ENCODE peak calls at places on chromosomes 3 and 15, in ten cellular contexts. One of them, this sample, is unnamed.

GRCh38 chr3:13480340-13481318 is 523 bp downstream of the HDAC11 start:
- DNase-seq in ovary: peak; percentile 68
- DNase-seq in esophagus squamous epithelium: no peak
- DNase-seq in A549: no peak
- DNase-seq in thyroid gland: peak; percentile 55
- DNase-seq in breast epithelium: no peak
- DNase-seq in HepG2: no peak
- DNase-seq in esophagus muscularis mucosa: no peak
- DNase-seq in IMR-90: peak; percentile 10
- DNase-seq in uterus: peak; percentile 29
- DNase-seq in this sample: no peak

GRCh38 chr3:161161603-161162002 is 56.5 kb upstream of the B3GALNT1 start:
- DNase-seq in IMR-90: no peak
- DNase-seq in esophagus muscularis mucosa: no peak
- DNase-seq in ovary: no peak
- DNase-seq in uterus: no peak
- DNase-seq in HepG2: no peak
- DNase-seq in A549: no peak
- DNase-seq in esophagus squamous epithelium: no peak
- DNase-seq in thyroid gland: no peak
- DNase-seq in breast epithelium: no peak
- DNase-seq in this sample: no peak

GRCh38 chr3:46734773-46735172 is 17.1 kb upstream of the PRSS50 start:
- DNase-seq in HepG2: no peak
- DNase-seq in uterus: no peak
- DNase-seq in esophagus squamous epithelium: no peak
- DNase-seq in ovary: no peak
- DNase-seq in IMR-90: no peak
- DNase-seq in thyroid gland: no peak
- DNase-seq in esophagus muscularis mucosa: peak; percentile 77
- DNase-seq in A549: no peak
- DNase-seq in breast epithelium: no peak
- DNase-seq in this sample: no peak

GRCh38 chr3:138118863-138119766 is 3.7 kb upstream of the DZIP1L start:
- DNase-seq in HepG2: peak; percentile 70
- DNase-seq in esophagus muscularis mucosa: no peak
- DNase-seq in A549: peak; percentile 63
- DNase-seq in uterus: peak; percentile 79
- DNase-seq in breast epithelium: peak; percentile 62
- DNase-seq in esophagus squamous epithelium: no peak
- DNase-seq in ovary: peak; percentile 78
- DNase-seq in thyroid gland: peak; percentile 77
- DNase-seq in IMR-90: peak; percentile 73
- DNase-seq in this sample: peak; percentile 68

GRCh38 chr15:41465822-41466421 is 27.8 kb upstream of the ITPKA start:
- DNase-seq in ovary: no peak
- DNase-seq in esophagus squamous epithelium: no peak
- DNase-seq in HepG2: peak; percentile 50
- DNase-seq in thyroid gland: no peak
- DNase-seq in IMR-90: peak; percentile 74
- DNase-seq in uterus: no peak
- DNase-seq in A549: peak; percentile 56
- DNase-seq in esophagus muscularis mucosa: no peak
- DNase-seq in breast epithelium: no peak
- DNase-seq in this sample: no peak

GRCh38 chr3:45092132-45093031 is 53.8 kb downstream of the CDCP1 start:
- DNase-seq in esophagus muscularis mucosa: no peak
- DNase-seq in ovary: no peak
- DNase-seq in HepG2: no peak
- DNase-seq in esophagus squamous epithelium: no peak
- DNase-seq in IMR-90: peak; percentile 76
- DNase-seq in thyroid gland: no peak
- DNase-seq in uterus: peak; percentile 79
- DNase-seq in breast epithelium: no peak
- DNase-seq in A549: peak; percentile 72
- DNase-seq in this sample: no peak

GRCh38 chr15:69225355-69226027 is 65.1 kb downstream of the GLCE start:
- DNase-seq in A549: peak; percentile 55
- DNase-seq in esophagus squamous epithelium: no peak
- DNase-seq in thyroid gland: no peak
- DNase-seq in IMR-90: peak; percentile 67
- DNase-seq in uterus: no peak
- DNase-seq in HepG2: peak; percentile 49
- DNase-seq in esophagus muscularis mucosa: no peak
- DNase-seq in ovary: no peak
- DNase-seq in breast epithelium: no peak
- DNase-seq in this sample: no peak

GRCh38 chr15:60972866-60973265 is 256.2 kb downstream of the RORA start:
- DNase-seq in esophagus squamous epithelium: no peak
- DNase-seq in IMR-90: peak; percentile 93
- DNase-seq in thyroid gland: no peak
- DNase-seq in HepG2: no peak
- DNase-seq in A549: no peak
- DNase-seq in ovary: no peak
- DNase-seq in esophagus muscularis mucosa: no peak
- DNase-seq in breast epithelium: no peak
- DNase-seq in uterus: no peak
- DNase-seq in this sample: no peak

GRCh38 chr3:87426916-87427315 is 150.5 kb upstream of the POU1F1 start:
- DNase-seq in uterus: no peak
- DNase-seq in thyroid gland: no peak
- DNase-seq in breast epithelium: no peak
- DNase-seq in IMR-90: no peak
- DNase-seq in ovary: no peak
- DNase-seq in HepG2: no peak
- DNase-seq in esophagus squamous epithelium: no peak
- DNase-seq in A549: peak; percentile 7
- DNase-seq in esophagus muscularis mucosa: no peak
- DNase-seq in this sample: no peak

GRCh38 chr3:20552605-20553275 is 366.7 kb upstream of the SGO1 start:
- DNase-seq in breast epithelium: no peak
- DNase-seq in thyroid gland: no peak
- DNase-seq in HepG2: no peak
- DNase-seq in esophagus squamous epithelium: no peak
- DNase-seq in uterus: no peak
- DNase-seq in esophagus muscularis mucosa: no peak
- DNase-seq in ovary: no peak
- DNase-seq in IMR-90: no peak
- DNase-seq in A549: no peak
- DNase-seq in this sample: peak; percentile 45

GRCh38 chr3:187027531-187027936 is 97.2 kb downstream of the ST6GAL1 start:
- DNase-seq in esophagus muscularis mucosa: no peak
- DNase-seq in IMR-90: no peak
- DNase-seq in ovary: no peak
- DNase-seq in breast epithelium: no peak
- DNase-seq in A549: no peak
- DNase-seq in HepG2: no peak
- DNase-seq in uterus: no peak
- DNase-seq in esophagus squamous epithelium: no peak
- DNase-seq in thyroid gland: peak; percentile 32
- DNase-seq in this sample: no peak
- TF ChIP-seq POLR2A in esophagus muscularis mucosa: no peak
- TF ChIP-seq POLR2A in IMR-90: no peak
- TF ChIP-seq POLR2A in ovary: no peak
- TF ChIP-seq POLR2A in breast epithelium: no peak
- TF ChIP-seq POLR2A in A549: no peak
- TF ChIP-seq POLR2A in HepG2: no peak
- TF ChIP-seq POLR2A in uterus: no peak
- TF ChIP-seq POLR2A in esophagus squamous epithelium: no peak
- TF ChIP-seq POLR2A in thyroid gland: no peak
- TF ChIP-seq POLR2A in this sample: no peak

GRCh38 chr15:67521770-67522568 is 1.0 kb downstream of the C15orf61 start:
- DNase-seq in esophagus muscularis mucosa: no peak
- DNase-seq in ovary: no peak
- DNase-seq in IMR-90: peak; percentile 51
- DNase-seq in breast epithelium: no peak
- DNase-seq in uterus: no peak
- DNase-seq in HepG2: no peak
- DNase-seq in A549: peak; percentile 8
- DNase-seq in esophagus squamous epithelium: no peak
- DNase-seq in thyroid gland: peak; percentile 11
- DNase-seq in this sample: no peak

GRCh38 chr15:67523337-67523736 is 2.4 kb downstream of the C15orf61 start:
- DNase-seq in esophagus muscularis mucosa: no peak
- DNase-seq in esophagus squamous epithelium: no peak
- DNase-seq in ovary: no peak
- DNase-seq in breast epithelium: no peak
- DNase-seq in A549: no peak
- DNase-seq in HepG2: no peak
- DNase-seq in uterus: no peak
- DNase-seq in IMR-90: no peak
- DNase-seq in thyroid gland: no peak
- DNase-seq in this sample: no peak

GRCh38 chr15:67520976-67521769 is at the start of gene C15orf61:
- DNase-seq in thyroid gland: peak; percentile 93
- DNase-seq in esophagus squamous epithelium: peak; percentile 13
- DNase-seq in esophagus muscularis mucosa: peak; percentile 93
- DNase-seq in A549: peak; percentile 89
- DNase-seq in uterus: peak; percentile 79
- DNase-seq in HepG2: peak; percentile 83
- DNase-seq in IMR-90: peak; percentile 75
- DNase-seq in ovary: peak; percentile 91
- DNase-seq in breast epithelium: peak; percentile 90
- DNase-seq in this sample: peak; percentile 91

GRCh38 chr15:67524235-67524634 is 3.3 kb downstream of the C15orf61 start:
- DNase-seq in uterus: no peak
- DNase-seq in HepG2: no peak
- DNase-seq in thyroid gland: no peak
- DNase-seq in esophagus squamous epithelium: no peak
- DNase-seq in esophagus muscularis mucosa: no peak
- DNase-seq in IMR-90: no peak
- DNase-seq in A549: no peak
- DNase-seq in ovary: no peak
- DNase-seq in breast epithelium: no peak
- DNase-seq in this sample: no peak

GRCh38 chr15:67520276-67520975 is 505 bp upstream of the C15orf61 start:
- DNase-seq in IMR-90: peak; percentile 7
- DNase-seq in esophagus squamous epithelium: no peak
- DNase-seq in ovary: no peak
- DNase-seq in HepG2: no peak
- DNase-seq in A549: no peak
- DNase-seq in breast epithelium: no peak
- DNase-seq in uterus: no peak
- DNase-seq in esophagus muscularis mucosa: no peak
- DNase-seq in thyroid gland: no peak
- DNase-seq in this sample: no peak
- TF ChIP-seq POLR2A in IMR-90: no peak
- TF ChIP-seq POLR2A in esophagus squamous epithelium: no peak
- TF ChIP-seq POLR2A in ovary: no peak
- TF ChIP-seq POLR2A in HepG2: no peak
- TF ChIP-seq POLR2A in A549: no peak
- TF ChIP-seq POLR2A in breast epithelium: no peak
- TF ChIP-seq POLR2A in uterus: no peak
- TF ChIP-seq POLR2A in esophagus muscularis mucosa: no peak
- TF ChIP-seq POLR2A in thyroid gland: no peak
- TF ChIP-seq POLR2A in this sample: no peak

GRCh38 chr3:150419076-150419868 is 11.2 kb downstream of the TSC22D2 start:
- DNase-seq in uterus: no peak
- DNase-seq in A549: no peak
- DNase-seq in HepG2: no peak
- DNase-seq in IMR-90: no peak
- DNase-seq in esophagus muscularis mucosa: no peak
- DNase-seq in ovary: no peak
- DNase-seq in breast epithelium: no peak
- DNase-seq in esophagus squamous epithelium: no peak
- DNase-seq in thyroid gland: no peak
- DNase-seq in this sample: no peak

GRCh38 chr3:150426292-150426691 is 18.2 kb downstream of the TSC22D2 start:
- DNase-seq in breast epithelium: no peak
- DNase-seq in HepG2: no peak
- DNase-seq in esophagus squamous epithelium: no peak
- DNase-seq in esophagus muscularis mucosa: no peak
- DNase-seq in uterus: no peak
- DNase-seq in thyroid gland: no peak
- DNase-seq in ovary: no peak
- DNase-seq in A549: no peak
- DNase-seq in IMR-90: no peak
- DNase-seq in this sample: no peak

GRCh38 chr3:150419959-150420358 is 11.9 kb downstream of the TSC22D2 start:
- DNase-seq in HepG2: no peak
- DNase-seq in ovary: no peak
- DNase-seq in thyroid gland: no peak
- DNase-seq in A549: no peak
- DNase-seq in IMR-90: no peak
- DNase-seq in breast epithelium: no peak
- DNase-seq in uterus: no peak
- DNase-seq in esophagus muscularis mucosa: no peak
- DNase-seq in esophagus squamous epithelium: no peak
- DNase-seq in this sample: no peak

GRCh38 chr3:150421256-150421655 is 13.2 kb downstream of the TSC22D2 start:
- DNase-seq in ovary: no peak
- DNase-seq in IMR-90: no peak
- DNase-seq in esophagus muscularis mucosa: no peak
- DNase-seq in A549: no peak
- DNase-seq in HepG2: no peak
- DNase-seq in thyroid gland: no peak
- DNase-seq in esophagus squamous epithelium: no peak
- DNase-seq in uterus: no peak
- DNase-seq in breast epithelium: no peak
- DNase-seq in this sample: no peak

DNA sequence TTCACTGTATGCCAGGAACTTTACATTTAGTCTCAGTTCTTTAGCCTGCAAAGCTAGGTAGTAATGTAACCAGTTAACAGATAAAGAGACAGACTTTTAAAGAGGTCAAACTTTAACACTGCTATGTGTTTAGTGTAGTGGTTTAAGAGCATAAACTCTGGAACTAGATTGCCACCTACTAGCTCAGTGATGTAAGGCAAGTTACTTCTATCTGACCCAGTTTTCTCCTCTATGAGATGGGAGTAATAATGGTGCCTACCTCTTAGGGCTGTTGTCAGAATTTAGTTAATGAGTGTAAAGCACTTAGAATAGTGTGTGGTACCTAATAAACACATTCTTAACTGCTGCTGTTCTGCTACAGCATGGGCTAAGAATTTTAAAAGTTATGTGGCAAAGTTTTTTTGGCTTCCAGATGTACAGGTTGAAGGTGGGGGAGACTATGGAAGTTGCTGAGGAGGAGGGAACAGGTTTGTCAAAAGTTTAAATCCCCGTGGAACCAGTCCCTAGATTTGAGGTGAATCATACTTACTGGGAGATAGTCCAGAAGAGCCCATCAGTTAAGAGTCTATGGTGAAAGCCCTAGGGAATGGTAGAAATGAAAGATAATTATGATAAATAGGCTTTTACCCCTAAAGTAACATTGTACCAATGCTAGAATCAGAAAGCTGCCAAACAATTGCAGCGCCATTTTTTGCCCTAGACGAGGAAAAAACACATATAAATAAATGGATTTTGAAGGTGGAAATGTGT is 13.9 kb downstream of the TSC22D2 start:
- DNase-seq in breast epithelium: no peak
- DNase-seq in esophagus muscularis mucosa: no peak
- DNase-seq in IMR-90: peak; percentile 53
- DNase-seq in A549: no peak
- DNase-seq in esophagus squamous epithelium: no peak
- DNase-seq in uterus: no peak
- DNase-seq in ovary: no peak
- DNase-seq in HepG2: no peak
- DNase-seq in thyroid gland: no peak
- DNase-seq in this sample: no peak
- TF ChIP-seq POLR2A in breast epithelium: no peak
- TF ChIP-seq POLR2A in esophagus muscularis mucosa: no peak
- TF ChIP-seq POLR2A in IMR-90: no peak
- TF ChIP-seq POLR2A in A549: no peak
- TF ChIP-seq POLR2A in esophagus squamous epithelium: no peak
- TF ChIP-seq POLR2A in uterus: no peak
- TF ChIP-seq POLR2A in ovary: no peak
- TF ChIP-seq POLR2A in HepG2: no peak
- TF ChIP-seq POLR2A in thyroid gland: no peak
- TF ChIP-seq POLR2A in this sample: no peak

GRCh38 chr15:77543159-77543882 is 89.4 kb downstream of the LINGO1 start:
- DNase-seq in uterus: peak; percentile 82
- DNase-seq in IMR-90: peak; percentile 78
- DNase-seq in esophagus squamous epithelium: peak; percentile 24
- DNase-seq in thyroid gland: peak; percentile 88
- DNase-seq in A549: peak; percentile 89
- DNase-seq in ovary: peak; percentile 94
- DNase-seq in esophagus muscularis mucosa: peak; percentile 94
- DNase-seq in HepG2: peak; percentile 73
- DNase-seq in breast epithelium: peak; percentile 86
- DNase-seq in this sample: peak; percentile 84
- TF ChIP-seq POLR2A in uterus: no peak
- TF ChIP-seq POLR2A in IMR-90: no peak
- TF ChIP-seq POLR2A in esophagus squamous epithelium: no peak
- TF ChIP-seq POLR2A in thyroid gland: no peak
- TF ChIP-seq POLR2A in A549: peak; percentile 83
- TF ChIP-seq POLR2A in ovary: peak; percentile 13
- TF ChIP-seq POLR2A in esophagus muscularis mucosa: no peak
- TF ChIP-seq POLR2A in HepG2: no peak
- TF ChIP-seq POLR2A in breast epithelium: no peak
- TF ChIP-seq POLR2A in this sample: no peak